ENCODE peak calls at places on chromosomes 12 and 14, in eight cellular contexts. M is spleen, Z is adipocyte, T is tibial nerve, U is A673, Y is GM23248, N is neural progenitor cell, L is iPS DF 6.9. V is an unnamed sample.

GRCh38 chr12:49673446-49674317 is 33.5 kb downstream of the FMNL3 start:
- DNase-seq in U (no peak), Z (peak; percentile 98), T (peak; percentile 85), M (peak; percentile 86), N (peak; percentile 93), L (peak; percentile 16), Y (peak; percentile 98), V (no peak)

GRCh38 chr14:21039059-21039422 is 3.1 kb upstream of the RNASE7 start:
- DNase-seq in T (peak; percentile 77), Z (no peak), N (no peak), M (peak; percentile 78), U (no peak), L (no peak), Y (peak; percentile 35), V (no peak)

GRCh38 chr14:21414137-21414631 is 30.4 kb upstream of the SUPT16H start:
- DNase-seq in Y (no peak), M (no peak), T (no peak), U (no peak), N (no peak), L (no peak), Z (no peak), V (no peak)

GRCh38 chr12:9256341-9256740 is 48.1 kb upstream of the PZP start:
- DNase-seq in T (no peak), Z (no peak), M (no peak), Y (no peak), L (peak; percentile 5), N (no peak), U (peak; percentile 2), V (no peak)

GRCh38 chr12:25830456-25830855 is 128.0 kb upstream of the RASSF8 start:
- DNase-seq in Y (peak; percentile 95), T (no peak), N (no peak), Z (peak; percentile 73), U (no peak), L (no peak), M (no peak), V (no peak)

GRCh38 chr12:89316705-89317139 is 35.6 kb downstream of the DUSP6 start:
- DNase-seq in U (no peak), Z (no peak), T (no peak), L (no peak), Y (no peak), M (no peak), N (peak; percentile 87), V (no peak)

GRCh38 chr14:67228325-67228984 is 12.8 kb upstream of the PALS1 start:
- DNase-seq in L (no peak), N (no peak), T (no peak), U (peak; percentile 26), Y (peak; percentile 73), M (no peak), Z (no peak), V (no peak)

GRCh38 chr14:36455241-36455627 is 64.8 kb downstream of the NKX2-1 start:
- DNase-seq in T (no peak), U (no peak), N (no peak), Z (no peak), Y (no peak), M (no peak), L (no peak), V (no peak)

GRCh38 chr12:102480401-102480800 is at the start of gene IGF1:
- DNase-seq in U (peak; percentile 89), Z (peak; percentile 89), N (no peak), M (no peak), L (no peak), T (no peak), Y (peak; percentile 71), V (no peak)

GRCh38 chr12:62575036-62575435 is 108.4 kb downstream of the MON2 start:
- DNase-seq in L (no peak), U (no peak), Y (no peak), M (no peak), T (no peak), N (no peak), Z (no peak), V (no peak)

GRCh38 chr12:6533653-6534157 is 612 bp upstream of the GAPDH start:
- DNase-seq in Y (peak; percentile 83), M (peak; percentile 90), L (no peak), T (no peak), U (peak; percentile 94), N (peak; percentile 95), Z (peak; percentile 86), V (no peak)

GRCh38 chr12:126483145-126484068 is 1418.2 kb downstream of the AACS start:
- DNase-seq in Z (peak; percentile 10), L (no peak), N (peak; percentile 3), Y (peak; percentile 48), U (peak; percentile 42), T (no peak), M (no peak), V (no peak)

GRCh38 chr14:74245292-74245691 is 6.0 kb downstream of the VSX2 start:
- DNase-seq in M (no peak), U (no peak), Y (no peak), L (no peak), N (no peak), T (no peak), Z (no peak), V (no peak)

GRCh38 chr14:71361335-71361734 is 454.1 kb downstream of the PCNX1 start:
- DNase-seq in T (no peak), Y (peak; percentile 56), N (no peak), M (no peak), Z (peak; percentile 41), L (no peak), U (no peak), V (no peak)

GRCh38 chr14:71358209-71358931 is 451.1 kb downstream of the PCNX1 start:
- DNase-seq in Z (no peak), M (no peak), Y (no peak), U (no peak), N (no peak), L (no peak), T (no peak), V (no peak)

GRCh38 chr14:71362282-71362681 is 455.0 kb downstream of the PCNX1 start:
- DNase-seq in M (no peak), Y (no peak), T (no peak), U (peak; percentile 50), L (no peak), Z (no peak), N (no peak), V (no peak)

GRCh38 chr14:71361874-71362273 is 454.6 kb downstream of the PCNX1 start:
- DNase-seq in M (no peak), Y (no peak), U (no peak), Z (no peak), N (no peak), L (no peak), T (no peak), V (no peak)

DNA sequence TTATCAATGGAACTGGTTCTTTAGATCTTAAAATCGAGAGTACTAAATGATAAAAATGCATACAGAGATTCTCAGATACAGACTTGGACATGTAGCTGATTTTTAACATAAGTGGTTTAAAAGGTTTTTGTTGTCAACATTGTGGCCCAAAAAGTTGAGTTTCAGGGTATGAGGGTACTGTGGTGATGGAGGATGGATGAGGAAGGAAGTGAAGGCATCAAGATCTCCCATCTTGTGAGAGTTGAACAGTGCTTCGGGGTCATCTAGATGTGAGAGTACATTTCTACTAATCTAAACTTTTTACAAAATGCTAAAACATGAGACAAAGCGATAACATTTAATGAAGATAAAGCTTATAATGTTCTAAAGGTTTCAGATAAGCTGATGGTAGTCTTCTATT is 452.6 kb downstream of the PCNX1 start:
- DNase-seq in L (no peak), Z (no peak), U (no peak), N (no peak), Y (no peak), T (no peak), M (no peak), V (no peak)
- H3K4me1 ChIP-seq in L (peaks cover 2% of the 10 kb centered on the region), Z (peaks cover 38% of the 10 kb centered on the region), U (peaks cover 52% of the 10 kb centered on the region), N (peaks cover 21% of the 10 kb centered on the region), Y (peaks cover 48% of the 10 kb centered on the region), T (peaks cover 2% of the 10 kb centered on the region), M (peaks cover 79% of the 10 kb centered on the region), V (peaks cover 52% of the 10 kb centered on the region)

GRCh38 chr12:115847398-115847797 is 430.1 kb downstream of the MED13L start:
- DNase-seq in Z (no peak), M (no peak), L (no peak), T (no peak), Y (no peak), N (no peak), U (no peak), V (no peak)

GRCh38 chr12:115852054-115852453 is 425.4 kb downstream of the MED13L start:
- DNase-seq in M (no peak), N (no peak), Z (no peak), Y (no peak), T (no peak), U (no peak), L (no peak), V (no peak)

GRCh38 chr12:115850924-115851323 is 426.6 kb downstream of the MED13L start:
- DNase-seq in N (no peak), Z (no peak), T (no peak), L (no peak), Y (no peak), U (no peak), M (no peak), V (no peak)

GRCh38 chr12:115849262-115849943 is 428.1 kb downstream of the MED13L start:
- DNase-seq in Y (no peak), U (no peak), N (no peak), L (no peak), Z (no peak), T (no peak), M (no peak), V (no peak)

GRCh38 chr12:115846516-115846915 is 431.0 kb downstream of the MED13L start:
- DNase-seq in T (no peak), L (no peak), M (no peak), N (peak; percentile 22), Z (no peak), Y (no peak), U (no peak), V (no peak)
- H3K4me1 ChIP-seq in T (no peaks in the 10 kb centered on the region), L (no peaks in the 10 kb centered on the region), M (no peaks in the 10 kb centered on the region), N (no peaks in the 10 kb centered on the region), Z (peaks cover 6% of the 10 kb centered on the region), Y (no peaks in the 10 kb centered on the region), U (no peaks in the 10 kb centered on the region), V (no peaks in the 10 kb centered on the region)

DNA sequence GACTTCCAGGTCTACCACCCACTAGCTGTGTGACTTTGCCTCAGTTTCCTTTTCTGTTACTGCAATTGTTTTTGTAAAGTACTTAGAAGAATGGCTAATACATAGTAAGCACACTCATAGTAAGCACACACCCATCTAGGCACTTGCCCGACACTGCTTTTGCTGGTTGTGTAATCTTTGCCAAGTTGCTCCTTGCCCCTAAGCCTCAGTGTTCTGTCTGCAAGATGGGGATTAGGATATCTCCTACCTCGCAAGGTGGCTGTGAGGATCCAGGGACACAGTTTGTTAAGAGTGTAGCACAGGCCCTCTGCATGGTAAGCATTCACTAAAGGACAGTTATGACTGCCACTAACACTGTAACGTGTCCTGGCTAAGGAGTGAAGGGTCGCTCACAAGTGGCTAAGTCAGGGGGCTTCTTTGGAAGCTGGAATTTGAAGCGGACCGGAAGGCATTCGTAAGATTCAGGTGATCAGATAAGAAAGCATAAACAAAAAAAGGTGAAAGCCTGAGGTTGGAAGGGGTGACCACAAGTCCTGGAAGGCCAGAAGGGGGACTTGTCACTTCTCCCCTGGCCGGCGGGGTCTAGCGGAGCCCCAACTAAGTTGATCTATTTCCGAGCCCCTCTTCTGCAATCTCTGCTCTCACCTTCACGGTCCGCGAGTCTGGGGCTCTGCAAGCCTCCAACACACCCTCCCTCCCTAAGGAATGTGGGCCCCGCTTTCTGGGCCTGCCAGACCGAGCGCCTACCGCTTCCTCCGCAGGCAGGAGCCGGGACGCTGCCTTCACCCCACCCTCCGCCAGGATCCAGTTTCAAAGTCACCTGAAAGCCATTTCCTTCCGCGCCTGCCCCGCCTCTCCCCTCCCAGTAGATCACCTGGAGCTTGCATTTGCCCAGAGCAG is 1.5 kb upstream of the PLEKHG3 start:
- DNase-seq in T (no peak), Y (no peak), N (peak; percentile 83), U (no peak), M (peak; percentile 77), L (no peak), Z (no peak), V (peak; percentile 80)
- H3K4me1 ChIP-seq in T (no peaks in the 10 kb centered on the region), Y (peaks cover 6% of the 10 kb centered on the region), N (peaks cover 68% of the 10 kb centered on the region), U (peaks cover 18% of the 10 kb centered on the region), M (peaks cover 64% of the 10 kb centered on the region), L (peaks cover 12% of the 10 kb centered on the region), Z (peaks cover 21% of the 10 kb centered on the region), V (peaks cover 52% of the 10 kb centered on the region)

GRCh38 chr14:103626150-103626850 is 2.7 kb upstream of the KLC1 start:
- DNase-seq in M (no peak), U (no peak), T (no peak), Y (peak; percentile 10), Z (no peak), N (no peak), L (no peak), V (no peak)
- H3K4me1 ChIP-seq in M (peaks cover 62% of the 10 kb centered on the region), U (peaks cover 20% of the 10 kb centered on the region), T (no peaks in the 10 kb centered on the region), Y (peaks cover 33% of the 10 kb centered on the region), Z (peaks cover 34% of the 10 kb centered on the region), N (peaks cover 8% of the 10 kb centered on the region), L (peaks cover 1% of the 10 kb centered on the region), V (peaks cover 30% of the 10 kb centered on the region)

V was measured in keratinocyte.